ENCODE peak calls at places on chromosomes 6 and 20, in six cellular contexts. L is fibroblast of pulmonary artery; I is H54; M is substantia nigra; E is activated CD4-positive, CD25-positive, alpha-beta regulatory T cell; B is endothelial cell. Q is an unnamed sample.

GRCh38 chr6:29524444-29524843 is 35.1 kb downstream of the UBD start:
- DNase-seq in L (no peak), I (no peak), M (no peak), E (no peak), B (no peak), Q (no peak)

GRCh38 chr20:57791178-57791945 is 81.5 kb upstream of the PMEPA1 start:
- DNase-seq in L (no peak), I (no peak), M (no peak), E (no peak), B (no peak), Q (no peak)

GRCh38 chr6:130020892-130021483 is 2.6 kb downstream of the L3MBTL3 start:
- DNase-seq in L (peak), I (no peak), M (peak), E (peak), B (peak), Q (peak)

GRCh38 chr6:44333942-44334341 is 8.5 kb upstream of the SPATS1 start:
- DNase-seq in L (no peak), I (no peak), M (no peak), E (no peak), B (no peak), Q (no peak)

GRCh38 chr6:152089992-152090391 is 282.5 kb downstream of the ESR1 start:
- DNase-seq in L (peak), I (no peak), M (no peak), E (no peak), B (no peak), Q (no peak)

GRCh38 chr6:24323632-24324337 is 34.1 kb downstream of the DCDC2 start:
- DNase-seq in L (peak), I (no peak), M (no peak), E (no peak), B (no peak), Q (no peak)

GRCh38 chr20:12177657-12178293 is 260.1 kb downstream of the BTBD3 start:
- DNase-seq in L (no peak), I (no peak), M (no peak), E (no peak), B (no peak), Q (no peak)

GRCh38 chr20:51311636-51312479 is 230.7 kb downstream of the NFATC2 start:
- DNase-seq in L (no peak), I (no peak), M (no peak), E (no peak), B (no peak), Q (no peak)

GRCh38 chr6:119174085-119174445 is 95.6 kb upstream of the FAM184A start:
- DNase-seq in L (no peak), I (no peak), M (no peak), E (no peak), B (no peak), Q (no peak)

GRCh38 chr6:84764332-84765049 is at the start of gene TBX18:
- DNase-seq in L (peak), I (no peak), M (peak), E (no peak), B (peak), Q (peak)

GRCh38 chr20:4406627-4407026 is 315.1 kb upstream of the PRND start:
- DNase-seq in L (peak), I (no peak), M (no peak), E (no peak), B (no peak), Q (no peak)

GRCh38 chr6:113328886-113329381 is 528.2 kb upstream of the MARCKS start:
- DNase-seq in L (peak), I (no peak), M (no peak), E (no peak), B (no peak), Q (no peak)

GRCh38 chr20:13312300-13312699 is 91.2 kb downstream of the ISM1 start:
- DNase-seq in L (no peak), I (no peak), M (no peak), E (no peak), B (no peak), Q (no peak)

GRCh38 chr6:170178561-170179477 is 112.1 kb downstream of the DLL1 start:
- DNase-seq in L (peak), I (no peak), M (no peak), E (no peak), B (no peak), Q (no peak)

GRCh38 chr6:36028887-36029324 is 1.3 kb downstream of the MAPK14 start:
- DNase-seq in L (peak), I (peak), M (peak), E (peak), B (peak), Q (peak)

GRCh38 chr6:157374889-157375443 is 6.0 kb upstream of the ZDHHC14 start:
- DNase-seq in L (peak), I (no peak), M (no peak), E (no peak), B (no peak), Q (no peak)

GRCh38 chr6:170087946-170088348 is 202.9 kb downstream of the DLL1 start:
- DNase-seq in L (no peak), I (no peak), M (no peak), E (peak), B (peak), Q (no peak)

GRCh38 chr6:126444874-126445273 is 105.0 kb downstream of the CENPW start:
- DNase-seq in L (peak), I (no peak), M (no peak), E (no peak), B (no peak), Q (no peak)

GRCh38 chr6:160036790-160037206 is 67.9 kb downstream of the IGF2R start:
- DNase-seq in L (peak), I (no peak), M (no peak), E (no peak), B (no peak), Q (no peak)

GRCh38 chr6:3209114-3210023 is 18.1 kb downstream of the TUBB2B start:
- DNase-seq in L (peak), I (peak), M (no peak), E (no peak), B (no peak), Q (no peak)